ENCODE peak calls at places on chromosomes 2 and 18, in seven cellular contexts. H is BJ, K is lower leg skin, X is K562, U is fibroblast of lung, B is fibroblast of villous mesenchyme, R is HCT116. I is an unnamed sample.

GRCh38 chr2:134189009-134189717 is 64.7 kb upstream of the MGAT5 start:
- DNase-seq in U (peak; percentile 51), R (peak; percentile 13), X (no peak), B (peak; percentile 64), K (no peak), H (no peak), I (peak; percentile 71)

GRCh38 chr2:7527165-7527722 is 610.0 kb downstream of the RNF144A start:
- DNase-seq in U (no peak), H (no peak), B (no peak), X (no peak), R (no peak), K (no peak), I (no peak)

GRCh38 chr2:233119806-233120205 is 59.7 kb downstream of the INPP5D start:
- DNase-seq in U (no peak), H (no peak), R (no peak), K (peak; percentile 71), B (no peak), X (no peak), I (no peak)

GRCh38 chr2:41867553-41867952 is 180.3 kb upstream of the PKDCC start:
- DNase-seq in B (peak; percentile 26), H (no peak), X (no peak), K (no peak), R (no peak), U (no peak), I (peak; percentile 13)

GRCh38 chr2:171161425-171162289 is 964 bp upstream of the TLK1 start:
- DNase-seq in H (no peak), B (no peak), X (peak; percentile 29), U (no peak), R (no peak), K (no peak), I (no peak)

GRCh38 chr18:59918320-59918755 is 18.5 kb downstream of the PMAIP1 start:
- DNase-seq in X (peak; percentile 33), K (no peak), R (peak; percentile 66), U (peak; percentile 92), H (no peak), B (peak; percentile 37), I (peak; percentile 54)

GRCh38 chr2:78541451-78542267 is 483.8 kb upstream of the REG3G start:
- DNase-seq in X (peak; percentile 56), R (no peak), K (no peak), H (no peak), B (no peak), U (no peak), I (no peak)

GRCh38 chr2:129708221-129708967 is 271.1 kb upstream of the RAB6C start:
- DNase-seq in X (peak; percentile 25), U (no peak), B (no peak), R (no peak), H (no peak), K (no peak), I (no peak)

GRCh38 chr18:22550861-22551260 is 133.1 kb upstream of the CTAGE1 start:
- DNase-seq in R (no peak), K (no peak), H (no peak), U (no peak), X (no peak), B (peak; percentile 5), I (no peak)

GRCh38 chr18:61752973-61753372 is 139.8 kb downstream of the RNF152 start:
- DNase-seq in K (no peak), B (no peak), R (no peak), H (no peak), U (no peak), X (no peak), I (no peak)

GRCh38 chr2:196336715-196337617 is 165.6 kb upstream of the STK17B start:
- DNase-seq in K (no peak), U (peak; percentile 29), B (peak; percentile 55), R (no peak), X (peak; percentile 31), H (no peak), I (peak; percentile 53)

GRCh38 chr2:200454839-200455801 is 54.7 kb downstream of the KCTD18 start:
- DNase-seq in R (peak; percentile 28), U (peak; percentile 70), K (no peak), H (no peak), X (no peak), B (peak; percentile 28), I (peak; percentile 55)

GRCh38 chr2:205701509-205701908 is 19.2 kb downstream of the NRP2 start:
- DNase-seq in X (no peak), K (no peak), H (no peak), U (peak; percentile 88), R (no peak), B (no peak), I (peak; percentile 46)

GRCh38 chr2:29212009-29212408 is 96.8 kb downstream of the CLIP4 start:
- DNase-seq in B (peak; percentile 31), H (peak; percentile 12), K (peak; percentile 50), U (no peak), R (no peak), X (no peak), I (peak; percentile 51)
- TF ChIP-seq CTCF in B (peak; percentile 3), H (peak; percentile 49), K (no peak), U (no peak), R (no peak), X (peak; percentile 3), I (peak; percentile 41)

GRCh38 chr2:37342636-37343211 is 1.7 kb upstream of the QPCT start:
- DNase-seq in H (no peak), U (no peak), B (no peak), R (no peak), X (no peak), K (no peak), I (no peak)
- H3K4me3 ChIP-seq in H (no peak overlapping the region), U (no peak overlapping the region), B (no peak overlapping the region), R (no peak overlapping the region), X (no peak overlapping the region), K (no peak overlapping the region), I (no peak overlapping the region)

DNA sequence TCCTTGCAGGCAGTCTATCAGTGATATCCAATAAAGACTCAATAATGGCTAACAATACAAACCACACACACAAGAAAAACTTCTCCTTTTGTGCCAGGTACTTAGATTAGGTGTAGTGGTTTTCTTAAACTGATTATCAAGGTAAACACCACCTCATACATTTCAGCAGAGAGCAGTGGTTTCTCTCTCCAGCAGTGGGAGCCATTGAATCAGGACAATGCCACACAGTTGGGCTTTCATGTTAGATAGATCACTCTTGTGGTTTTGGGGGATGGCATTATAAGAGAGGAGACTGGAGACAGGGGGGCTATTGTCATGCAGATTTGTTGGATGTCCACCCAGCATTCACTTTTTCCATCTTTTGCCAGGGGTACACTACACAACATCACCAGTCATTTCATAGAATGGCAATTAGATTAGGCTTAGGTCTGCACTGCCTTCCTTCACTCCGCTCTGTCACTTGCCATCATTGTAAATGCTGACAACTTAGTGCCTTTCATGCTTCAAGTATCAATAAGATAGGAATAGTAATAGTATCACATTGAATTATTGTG is 13.6 kb upstream of the IRS1 start:
- DNase-seq in R (no peak), H (no peak), K (no peak), X (no peak), U (no peak), B (peak; percentile 34), I (no peak)
- TF ChIP-seq CTCF in R (peak; percentile 49), H (peak; percentile 58), K (no peak), X (peak; percentile 50), U (peak; percentile 54), B (peak; percentile 70), I (peak; percentile 59)

DNA sequence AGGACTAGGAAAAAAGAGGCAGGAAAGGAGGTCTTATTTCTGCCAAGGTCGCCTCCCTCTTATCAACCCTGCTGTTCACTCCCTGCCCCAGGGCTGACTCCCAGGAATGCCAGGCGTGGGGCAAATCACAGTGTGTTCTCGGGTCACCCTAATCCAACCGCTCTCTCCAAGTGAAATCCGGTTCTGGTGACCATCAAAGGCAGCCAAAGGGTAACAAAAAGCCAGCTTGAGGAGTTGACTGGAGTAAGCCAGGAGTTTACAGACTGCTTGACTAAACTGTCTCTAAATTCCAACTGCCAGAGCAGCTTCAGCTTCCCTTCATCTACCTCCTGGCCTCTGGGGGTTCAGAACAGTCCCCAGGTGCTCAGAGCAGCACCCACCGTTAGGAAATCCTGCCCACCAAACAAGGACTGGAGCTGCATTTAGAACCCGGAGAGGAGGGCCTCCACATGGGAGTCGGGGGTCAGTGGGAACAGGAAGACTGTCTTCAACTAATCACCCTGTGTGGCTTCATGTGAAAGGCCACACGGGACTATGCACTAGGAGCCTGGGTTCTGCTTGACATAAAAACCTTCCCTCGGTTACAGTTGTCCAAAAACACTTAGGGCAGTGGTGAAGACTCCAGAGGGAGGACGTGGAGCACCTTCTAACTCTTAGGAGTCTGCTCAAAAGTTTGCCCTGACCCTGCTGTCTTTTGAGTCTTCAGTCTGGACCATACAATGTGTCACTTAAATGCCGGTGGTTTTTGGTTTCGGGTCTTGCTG is 24.2 kb upstream of the MCFD2 start:
- DNase-seq in X (no peak), B (peak; percentile 11), R (no peak), U (no peak), H (no peak), K (peak; percentile 82), I (no peak)
- H3K4me3 ChIP-seq in X (peak overlapping the region; percentile 98), B (no peak overlapping the region), R (peak overlapping the region; percentile 55), U (peak overlapping the region; percentile 3), H (no peak overlapping the region), K (no peak overlapping the region), I (peak overlapping the region; percentile 60)

GRCh38 chr2:44242929-44243328 is 32.4 kb upstream of the SLC3A1 start:
- DNase-seq in B (peak; percentile 8), K (no peak), H (no peak), X (no peak), U (no peak), R (no peak), I (no peak)

GRCh38 chr2:44246436-44246835 is 28.8 kb upstream of the SLC3A1 start:
- DNase-seq in R (no peak), B (peak; percentile 77), X (no peak), U (peak; percentile 55), K (no peak), H (no peak), I (peak; percentile 10)

GRCh38 chr2:44245068-44245861 is 30.0 kb upstream of the SLC3A1 start:
- DNase-seq in U (no peak), R (no peak), X (no peak), H (no peak), B (peak; percentile 19), K (no peak), I (no peak)

GRCh38 chr2:44246840-44247369 is 28.4 kb upstream of the SLC3A1 start:
- DNase-seq in U (no peak), X (no peak), K (no peak), R (no peak), H (no peak), B (peak; percentile 35), I (no peak)

DNA sequence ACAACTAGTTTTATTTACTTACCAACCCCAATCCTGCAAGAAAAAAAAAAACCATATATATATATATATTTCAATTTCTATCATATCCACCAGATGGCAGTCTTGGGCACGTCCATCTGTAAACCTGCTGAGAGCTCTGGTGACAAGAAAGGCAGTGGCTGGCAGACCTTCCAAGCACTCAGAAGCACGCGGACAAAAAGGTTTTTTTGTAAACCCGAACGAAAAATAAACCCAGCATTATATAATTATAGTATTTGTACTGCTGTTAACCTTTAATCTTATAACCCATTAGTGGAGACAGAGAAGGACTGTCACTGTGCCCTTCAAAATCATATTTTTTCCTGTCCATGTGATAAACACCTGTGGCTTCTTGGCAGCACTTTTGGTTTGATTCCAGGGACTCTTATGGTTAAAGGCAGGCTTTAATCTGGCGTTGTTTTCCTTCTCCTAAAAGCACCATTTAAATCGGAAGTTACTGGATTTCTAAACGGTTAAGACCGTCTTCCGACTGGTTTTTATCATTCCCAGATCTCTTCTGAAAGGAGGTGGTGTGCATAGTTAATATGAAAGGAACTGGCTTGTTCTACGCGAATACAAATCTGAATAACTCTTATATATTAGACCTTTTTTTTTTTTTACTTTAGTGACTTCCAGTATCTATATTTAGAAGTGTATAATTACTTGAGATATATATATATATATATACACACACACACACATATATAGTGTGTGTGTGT is 31.0 kb upstream of the SLC3A1 start:
- DNase-seq in K (no peak), R (peak; percentile 44), B (peak; percentile 82), X (peak; percentile 46), H (no peak), U (peak; percentile 62), I (peak; percentile 74)
- TF ChIP-seq CTCF in K (no peak), R (peak; percentile 69), B (peak; percentile 58), X (peak; percentile 68), H (peak; percentile 58), U (peak; percentile 48), I (peak; percentile 65)